ENCODE peak calls at places on chromosomes 11 and 22, in nine cellular contexts. K, P, T, M, O, D, A, E and F are unnamed samples.
A peak's percentile ranks its signal among the peaks of the same experiment; 100 is the strongest.

GRCh38 chr11:57668467-57668890 is 565 bp downstream of the ZDHHC5 start:
- DNase-seq in D (no peak), O (peak; percentile 60), E (no peak), M (peak; percentile 10), K (no peak), T (no peak), P (peak; percentile 45), A (no peak), F (peak; percentile 91)

GRCh38 chr11:62147545-62147944 is 23.7 kb downstream of the INCENP start:
- DNase-seq in P (no peak), E (no peak), T (no peak), A (no peak), D (peak; percentile 26), O (no peak), K (no peak), M (no peak), F (peak; percentile 23)

GRCh38 chr11:123063396-123064267 is 1.7 kb upstream of the HSPA8 start:
- DNase-seq in E (peak; percentile 28), M (peak; percentile 42), T (peak; percentile 60), A (peak; percentile 88), O (peak; percentile 78), K (no peak), P (peak; percentile 44), D (no peak), F (peak; percentile 69)

GRCh38 chr11:112470355-112470754 is 209.7 kb upstream of the PLET1 start:
- DNase-seq in O (peak; percentile 36), D (no peak), E (no peak), T (no peak), K (no peak), A (no peak), P (no peak), M (no peak), F (no peak)

GRCh38 chr11:46889689-46890475 is 28.5 kb downstream of the LRP4 start:
- DNase-seq in D (peak; percentile 88), O (peak; percentile 80), P (peak; percentile 69), K (no peak), A (peak; percentile 78), T (peak; percentile 85), E (no peak), M (peak; percentile 82), F (peak; percentile 96)

GRCh38 chr11:66555416-66555815 is 8.7 kb downstream of the ACTN3 start:
- DNase-seq in A (no peak), E (no peak), K (no peak), O (no peak), T (no peak), D (no peak), P (no peak), M (no peak), F (peak; percentile 84)

GRCh38 chr22:39308614-39309363 is 10.6 kb downstream of the RPL3 start:
- DNase-seq in M (no peak), A (no peak), K (no peak), D (no peak), O (peak; percentile 98), E (peak; percentile 88), P (no peak), T (peak; percentile 83), F (peak; percentile 96)

GRCh38 chr22:42693055-42693762 is 27.5 kb downstream of the A4GALT start:
- DNase-seq in K (no peak), A (no peak), T (no peak), P (no peak), D (no peak), E (no peak), M (no peak), O (no peak), F (peak; percentile 15)